ENCODE peak calls at places on chromosome 19, in six cellular contexts. D, U, L, K, T and F are unnamed samples.

GRCh38 chr19:50344661-50345318 is 15.6 kb upstream of the KCNC3 start:
- DNase-seq in D (no peak), U (no peak), L (no peak), K (no peak), T (no peak), F (no peak)

GRCh38 chr19:31418692-31419430 is 69.6 kb upstream of the TSHZ3 start:
- DNase-seq in D (no peak), U (peak), L (no peak), K (peak), T (no peak), F (no peak)

GRCh38 chr19:45305421-45305820 is 17.3 kb downstream of the CKM start:
- DNase-seq in D (no peak), U (peak), L (no peak), K (no peak), T (no peak), F (peak)

GRCh38 chr19:21328402-21328801 is 808 bp downstream of the ZNF708 start:
- DNase-seq in D (no peak), U (no peak), L (peak), K (no peak), T (no peak), F (no peak)

GRCh38 chr19:18921593-18921992 is 2.1 kb downstream of the DDX49 start:
- DNase-seq in D (no peak), U (no peak), L (no peak), K (no peak), T (no peak), F (no peak)

GRCh38 chr19:46225558-46226004 is 4.0 kb upstream of the IGFL1 start:
- DNase-seq in D (peak), U (no peak), L (peak), K (no peak), T (no peak), F (peak)

GRCh38 chr19:17854061-17854460 is 5.6 kb upstream of the RPL18A start:
- DNase-seq in D (no peak), U (no peak), L (no peak), K (no peak), T (peak), F (no peak)

GRCh38 chr19:15836595-15837398 is 21.3 kb upstream of the OR10H1 start:
- DNase-seq in D (peak), U (no peak), L (peak), K (no peak), T (peak), F (no peak)

GRCh38 chr19:11338569-11339253 is 746 bp downstream of the RAB3D start:
- DNase-seq in D (no peak), U (no peak), L (no peak), K (no peak), T (no peak), F (no peak)
- H3K14ac ChIP-seq in D (no peak), U (no peak), L (no peak), K (no peak), T (peak), F (peak)

GRCh38 chr19:2479556-2480194 is 3.7 kb downstream of the GADD45B start:
- DNase-seq in D (no peak), U (no peak), L (no peak), K (no peak), T (peak), F (peak)
- H3K18ac ChIP-seq in D (no peak), U (no peak), L (peak), K (no peak), T (peak), F (peak)

DNA sequence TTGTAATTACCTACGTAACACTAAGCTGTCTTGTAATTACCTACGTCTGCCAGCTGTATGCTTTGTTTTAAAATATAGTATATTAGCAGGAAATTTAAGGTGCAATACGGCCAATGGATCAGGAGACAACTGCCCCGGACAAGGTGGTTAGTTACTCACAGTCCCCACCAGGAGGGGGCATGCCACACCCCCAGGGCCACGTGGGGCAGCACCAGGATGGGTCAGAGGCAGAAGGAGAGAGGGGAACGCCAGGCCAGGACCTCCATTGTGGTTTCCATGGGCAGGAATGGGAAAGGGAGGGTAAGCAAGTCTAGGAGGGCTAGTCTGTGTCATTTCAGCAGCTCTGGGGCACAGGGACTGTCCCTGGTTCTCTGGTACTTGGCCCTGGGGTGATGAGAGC is 140.1 kb downstream of the URI1 start:
- DNase-seq in D (no peak), U (no peak), L (no peak), K (no peak), T (no peak), F (no peak)
- H3K14ac ChIP-seq in D (no peak), U (no peak), L (no peak), K (no peak), T (no peak), F (no peak)

DNA sequence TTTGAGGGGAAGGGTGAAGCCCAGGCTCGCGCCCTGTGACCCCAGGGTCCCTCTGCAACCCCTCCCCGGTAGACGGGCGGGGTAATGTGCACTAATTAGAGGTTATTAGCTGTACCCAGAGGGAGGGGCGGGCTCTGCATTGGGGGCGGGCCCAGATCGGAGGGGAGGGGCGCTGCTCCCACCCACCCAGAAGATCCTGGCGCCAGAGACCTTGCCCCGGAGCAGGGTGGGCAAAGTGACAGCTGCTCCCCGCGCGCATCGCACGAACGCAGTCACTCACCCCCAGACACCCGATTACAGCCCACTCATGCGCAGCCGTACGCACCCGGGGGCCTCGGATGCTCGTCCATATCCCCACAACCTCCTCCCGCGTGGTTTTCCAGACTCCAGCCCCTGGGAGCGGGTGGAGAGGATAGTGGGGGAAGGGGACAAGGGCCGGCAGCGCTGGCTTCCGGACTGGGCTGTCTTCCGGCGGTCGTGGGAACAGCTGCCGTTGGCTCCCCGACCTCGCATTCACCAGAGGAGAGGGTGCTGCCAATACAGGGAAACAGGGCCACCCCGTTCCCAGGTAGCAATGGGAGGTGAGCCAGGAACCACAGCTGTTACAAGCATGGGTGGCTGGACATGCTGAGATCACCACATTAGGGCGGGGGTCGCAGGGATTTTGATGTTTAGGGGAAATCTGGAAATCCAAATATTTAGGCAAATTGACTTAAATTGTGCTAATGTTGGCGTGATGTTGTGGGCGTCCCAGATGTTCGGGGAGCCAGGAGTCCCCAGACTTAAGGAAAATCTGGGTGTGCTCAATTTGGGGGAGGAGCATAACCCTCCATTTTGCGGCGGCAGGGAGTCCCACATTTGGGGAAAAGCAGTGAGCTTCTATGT is 2.9 kb upstream of the HOOK2 start:
- DNase-seq in D (peak), U (peak), L (no peak), K (no peak), T (no peak), F (peak)
- H3K18ac ChIP-seq in D (peak), U (no peak), L (peak), K (peak), T (peak), F (peak)

DNA sequence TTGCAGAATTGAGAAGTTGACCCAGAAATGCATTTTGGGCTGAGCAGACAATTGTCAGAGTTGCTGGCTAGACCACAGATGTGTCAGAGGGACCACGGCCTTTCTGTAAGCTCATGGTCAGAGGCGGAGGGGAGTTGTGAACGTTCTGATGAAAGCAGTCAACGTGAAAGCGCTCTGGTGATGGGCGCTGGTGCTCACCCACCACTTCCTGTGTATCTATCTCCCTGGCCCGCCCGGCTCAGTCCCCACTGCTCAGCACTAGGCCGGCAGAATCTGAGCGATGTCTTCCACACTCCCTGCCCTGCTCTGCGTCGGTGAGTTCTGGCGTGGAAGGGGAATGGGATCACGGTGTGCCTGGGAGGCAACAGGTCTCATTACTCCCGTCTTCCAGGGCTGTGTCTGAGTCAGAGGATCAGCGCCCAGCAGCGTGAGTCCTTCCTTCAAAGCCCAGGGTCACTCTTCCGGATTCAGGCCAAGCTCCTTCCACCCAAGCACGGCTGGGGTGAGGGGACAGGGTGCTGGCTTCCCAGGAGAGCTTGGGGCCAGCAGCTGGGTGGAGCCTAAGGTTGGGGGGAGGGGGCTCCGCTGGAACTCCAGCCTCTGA is at the start of gene NCR1:
- DNase-seq in D (no peak), U (peak), L (no peak), K (no peak), T (peak), F (no peak)
- H3K14ac ChIP-seq in D (no peak), U (peak), L (peak), K (no peak), T (peak), F (no peak)

GRCh38 chr19:48696353-48697010 is 711 bp downstream of the FUT2 start:
- DNase-seq in D (no peak), U (peak), L (no peak), K (no peak), T (no peak), F (peak)
- H3K18ac ChIP-seq in D (no peak), U (no peak), L (peak), K (peak), T (no peak), F (no peak)